ENCODE peak calls at places on chromosome X, in four cellular contexts. Y, S, J and L are unnamed samples.

GRCh38 chrX:41868392-41868977 is 54.9 kb downstream of the CASK start:
- DNase-seq in Y (no peak), S (no peak), J (no peak), L (no peak)

GRCh38 chrX:44036336-44036735 is 63.1 kb upstream of the NDP start:
- DNase-seq in Y (no peak), S (no peak), J (no peak), L (no peak)

GRCh38 chrX:1807301-1807731 is 192.5 kb downstream of the ASMT start:
- DNase-seq in Y (no peak), S (peak; percentile 27), J (no peak), L (no peak)

GRCh38 chrX:22323541-22323940 is 50.8 kb downstream of the CBLL2 start:
- DNase-seq in Y (no peak), S (no peak), J (no peak), L (no peak)

GRCh38 chrX:12548746-12549145 is 242.5 kb upstream of the PRPS2 start:
- DNase-seq in Y (no peak), S (no peak), J (peak; percentile 23), L (peak; percentile 18)

GRCh38 chrX:6449946-6450345 is 85.0 kb downstream of the VCX3A start:
- DNase-seq in Y (no peak), S (no peak), J (no peak), L (no peak)

GRCh38 chrX:150456466-150456865 is 93.3 kb downstream of the MAMLD1 start:
- DNase-seq in Y (no peak), S (no peak), J (no peak), L (no peak)

GRCh38 chrX:12999422-12999821 is 24.5 kb downstream of the TMSB4X start:
- DNase-seq in Y (no peak), S (no peak), J (peak; percentile 54), L (no peak)

GRCh38 chrX:34848281-34848680 is 94.3 kb upstream of the FAM47B start:
- DNase-seq in Y (no peak), S (no peak), J (no peak), L (no peak)

GRCh38 chrX:136185409-136186022 is 38.2 kb downstream of the FHL1 start:
- DNase-seq in Y (no peak), S (no peak), J (no peak), L (no peak)

GRCh38 chrX:131729295-131729694 is 185.4 kb downstream of the OR13H1 start:
- DNase-seq in Y (peak; percentile 89), S (no peak), J (no peak), L (no peak)

GRCh38 chrX:17464196-17464595 is 89.2 kb downstream of the NHS start:
- DNase-seq in Y (no peak), S (no peak), J (no peak), L (no peak)

GRCh38 chrX:52852110-52852872 is 15.6 kb downstream of the XAGE3 start:
- DNase-seq in Y (no peak), S (no peak), J (no peak), L (no peak)

GRCh38 chrX:10620121-10620699 is at the start of gene MID1:
- DNase-seq in Y (peak; percentile 68), S (no peak), J (no peak), L (no peak)

GRCh38 chrX:11386001-11386523 is 92.8 kb downstream of the AMELX start:
- DNase-seq in Y (peak; percentile 12), S (no peak), J (no peak), L (peak; percentile 26)

GRCh38 chrX:153446950-153447580 is 1.2 kb upstream of the TREX2 start:
- DNase-seq in Y (no peak), S (no peak), J (no peak), L (no peak)

GRCh38 chrX:68571292-68572256 is 72.7 kb downstream of the YIPF6 start:
- DNase-seq in Y (no peak), S (peak; percentile 25), J (peak; percentile 90), L (peak; percentile 42)

GRCh38 chrX:17535229-17535628 is 160.2 kb downstream of the NHS start:
- DNase-seq in Y (peak; percentile 31), S (peak; percentile 4), J (peak; percentile 40), L (peak; percentile 49)

GRCh38 chrX:44071847-44072545 is 98.8 kb upstream of the NDP start:
- DNase-seq in Y (no peak), S (peak; percentile 6), J (no peak), L (no peak)

GRCh38 chrX:85836868-85837267 is 210.5 kb downstream of the CHM start:
- DNase-seq in Y (no peak), S (no peak), J (no peak), L (no peak)

GRCh38 chrX:97787311-97787710 is 903.6 kb downstream of the RPA4 start:
- DNase-seq in Y (no peak), S (no peak), J (no peak), L (no peak)

GRCh38 chrX:134622056-134622812 is 36.0 kb downstream of the PLAC1 start:
- DNase-seq in Y (no peak), S (peak; percentile 35), J (peak; percentile 73), L (peak; percentile 13)

GRCh38 chrX:69388526-69388925 is 115.6 kb upstream of the NALF2 start:
- DNase-seq in Y (no peak), S (no peak), J (no peak), L (no peak)

GRCh38 chrX:24294619-24295018 is 19.2 kb downstream of the SUPT20HL2 start:
- DNase-seq in Y (peak; percentile 11), S (no peak), J (peak; percentile 55), L (peak; percentile 7)

GRCh38 chrX:2549874-2550273 is 49.1 kb upstream of the DHRSX start:
- DNase-seq in Y (no peak), S (no peak), J (no peak), L (no peak)

GRCh38 chrX:95996294-95996693 is 688.3 kb upstream of the DIAPH2 start:
- DNase-seq in Y (no peak), S (no peak), J (no peak), L (no peak)

GRCh38 chrX:44431206-44431605 is 87.7 kb upstream of the EFHC2 start:
- DNase-seq in Y (no peak), S (peak; percentile 5), J (peak; percentile 9), L (no peak)

GRCh38 chrX:97027384-97027922 is 143.7 kb downstream of the RPA4 start:
- DNase-seq in Y (no peak), S (no peak), J (no peak), L (no peak)

DNA sequence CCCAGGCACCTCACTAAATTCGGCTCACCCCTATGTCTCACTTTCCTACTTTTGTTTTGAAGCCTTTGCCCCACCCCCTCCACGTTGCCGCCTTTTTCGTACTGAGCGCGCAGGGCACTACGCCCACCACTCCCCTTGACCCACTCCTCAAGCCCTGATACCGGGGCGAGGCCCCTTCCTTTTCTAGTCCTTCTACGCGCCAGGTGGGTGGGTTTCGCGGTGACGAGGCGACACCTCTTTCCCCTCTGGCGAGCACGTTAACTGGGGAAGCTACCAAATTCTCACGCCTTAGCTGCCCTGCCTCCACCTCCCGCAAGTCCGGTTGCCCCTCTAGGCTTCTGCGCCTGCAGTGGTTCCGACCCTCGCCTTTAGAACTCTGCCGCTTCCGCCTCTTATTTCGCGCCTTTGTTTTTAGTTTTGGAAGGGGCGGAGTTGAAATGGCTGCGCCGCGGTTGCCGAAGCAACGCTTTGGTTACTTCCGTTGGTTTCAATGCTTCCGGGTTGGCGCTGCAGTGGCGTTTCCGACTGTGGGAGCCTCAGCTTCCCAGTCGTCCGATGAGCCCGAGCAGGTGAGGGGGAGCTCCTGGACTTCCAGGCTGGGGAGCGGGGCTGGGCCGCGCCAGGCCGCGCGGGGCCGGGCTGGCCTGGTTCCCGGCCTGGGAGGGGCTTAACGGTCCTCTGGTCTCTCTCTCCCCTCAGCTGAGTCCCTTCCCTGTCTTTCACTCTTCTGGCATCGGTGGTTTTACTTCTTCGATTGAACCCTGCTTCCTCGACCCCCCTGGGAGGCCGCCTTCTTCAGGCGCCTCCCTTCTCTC is at the start of gene SLC25A14:
- DNase-seq in Y (peak; percentile 75), S (peak; percentile 49), J (peak; percentile 81), L (peak; percentile 81)
- TF ChIP-seq POLR2A in Y (peak; percentile 40), S (peak; percentile 61), J (peak; percentile 61), L (peak; percentile 72)

DNA sequence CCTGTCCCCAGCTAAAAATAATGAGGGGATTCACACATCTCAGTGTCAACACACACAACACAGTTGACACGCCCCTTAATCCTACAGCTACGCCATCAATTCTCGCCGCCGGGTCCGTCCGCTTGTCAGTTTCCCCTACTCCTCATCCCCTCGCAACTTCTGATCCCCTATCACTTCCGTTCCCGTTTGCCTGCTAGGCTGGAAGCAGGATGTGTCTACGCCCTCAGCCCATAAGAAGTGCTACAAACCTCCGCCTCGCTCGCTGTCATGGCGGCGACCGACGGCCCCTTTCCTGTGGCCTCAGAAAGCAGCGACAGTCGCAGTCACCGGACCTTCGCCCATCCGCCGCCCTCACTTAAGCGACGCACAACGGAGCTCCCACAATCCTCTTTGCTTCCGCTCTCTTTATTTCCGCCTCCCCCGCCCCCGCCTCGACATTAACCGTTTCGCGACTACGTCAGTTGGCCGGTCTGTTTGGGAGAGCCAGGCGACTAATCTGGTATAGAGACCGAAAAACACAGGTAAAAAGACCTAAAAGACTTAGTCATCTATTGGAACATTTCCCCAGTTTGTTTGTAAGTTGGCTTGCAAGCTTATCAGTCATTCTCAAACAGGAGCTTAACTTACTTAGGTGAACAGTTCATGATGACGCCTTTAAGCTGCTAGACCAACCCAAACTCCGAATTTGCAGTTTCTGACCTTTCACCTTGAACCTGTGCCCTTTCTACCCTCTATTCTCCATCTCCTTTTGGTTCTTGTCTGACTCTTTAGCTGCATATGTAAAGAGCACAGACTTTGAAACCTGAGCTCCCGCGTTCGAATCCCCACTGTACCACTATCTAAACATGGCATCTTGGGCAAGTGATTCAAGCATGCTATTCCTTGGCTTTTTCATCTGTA is at the start of gene SLC25A53:
- DNase-seq in Y (peak; percentile 80), S (peak; percentile 19), J (peak; percentile 91), L (peak; percentile 93)
- TF ChIP-seq POLR2A in Y (peak; percentile 68), S (no peak), J (peak; percentile 54), L (peak; percentile 59)

DNA sequence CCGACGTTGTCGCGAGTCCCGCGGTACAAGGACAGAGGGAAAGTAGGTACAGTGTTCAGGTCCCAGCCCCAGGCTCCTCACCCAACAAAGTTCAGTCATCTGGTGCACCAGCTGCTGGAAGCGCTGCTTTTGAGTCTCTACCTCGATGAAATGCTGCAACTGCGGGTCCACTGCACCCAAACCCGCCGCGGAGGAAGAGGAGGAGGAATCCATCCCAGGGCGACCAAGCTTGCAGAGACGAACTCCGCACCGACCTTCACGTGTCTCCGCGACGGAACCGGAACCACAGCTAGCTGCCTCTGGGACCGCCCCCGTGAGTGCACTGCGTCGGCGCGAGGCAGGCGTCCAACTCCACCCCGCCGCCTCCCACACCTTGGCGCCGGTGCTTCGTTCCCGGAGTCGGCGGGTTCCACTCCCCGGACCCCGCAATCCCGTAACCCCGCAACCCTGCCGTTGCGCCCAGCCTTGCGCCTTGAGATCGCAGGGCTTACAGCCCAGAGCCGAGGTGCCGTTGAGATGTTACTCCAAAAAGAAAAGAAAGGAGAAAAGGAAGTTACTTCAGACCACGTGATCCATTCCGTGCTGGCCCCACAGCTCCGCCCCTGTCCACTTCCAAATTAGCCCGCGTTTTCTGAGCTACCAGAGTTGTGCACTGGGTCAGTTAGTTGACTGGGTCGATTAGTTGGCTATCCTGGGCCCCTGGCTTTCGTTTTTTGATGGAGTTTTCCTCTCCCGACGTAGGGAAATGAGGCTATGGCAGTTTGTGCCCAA is at the start of gene TIMM8A:
- DNase-seq in Y (peak; percentile 85), S (peak; percentile 61), J (peak; percentile 86), L (peak; percentile 84)
- TF ChIP-seq POLR2A in Y (peak; percentile 66), S (peak; percentile 83), J (peak; percentile 65), L (peak; percentile 76)

GRCh38 chrX:30649859-30650258 is 3.4 kb upstream of the GK start:
- DNase-seq in Y (no peak), S (no peak), J (no peak), L (no peak)

GRCh38 chrX:30652527-30653414 is 452 bp upstream of the GK start:
- DNase-seq in Y (peak; percentile 95), S (peak; percentile 50), J (peak; percentile 95), L (peak; percentile 95)

GRCh38 chrX:30657542-30658238 is 4.5 kb downstream of the GK start:
- DNase-seq in Y (no peak), S (no peak), J (peak; percentile 8), L (no peak)

GRCh38 chrX:30654989-30655607 is 1.9 kb downstream of the GK start:
- DNase-seq in Y (no peak), S (no peak), J (no peak), L (no peak)

GRCh38 chrX:30653415-30654131 is at the start of gene GK:
- DNase-seq in Y (peak; percentile 19), S (no peak), J (peak; percentile 36), L (peak; percentile 69)
- TF ChIP-seq POLR2A in Y (no peak), S (no peak), J (no peak), L (no peak)